ENCODE peak calls at places on chromosomes 5 and 9, in eight cellular contexts. A is HL-60; Y is hepatocyte; W is stimulated activated CD8-positive, alpha-beta memory T cell treated with anti-CD3 and anti-CD28 coated beads, Interleukin-7, amount 100 ng/mL, for 1 hour; V is neural crest cell; S is G401; D is germinal center; G is hypothalamus. U is an unnamed sample.

GRCh38 chr5:37717613-37718431 is 122.0 kb downstream of the GDNF start:
- DNase-seq in A (no peak), Y (peak; percentile 91), W (no peak), V (no peak), S (peak; percentile 65), D (no peak), G (no peak), U (peak; percentile 48)

GRCh38 chr5:68962632-68963484 is 131.0 kb upstream of the SLC30A5 start:
- DNase-seq in A (no peak), Y (peak; percentile 84), W (no peak), V (peak; percentile 71), S (peak; percentile 77), D (no peak), G (peak; percentile 39), U (peak; percentile 74)

GRCh38 chr9:109922617-109923260 is 142.7 kb downstream of the PALM2AKAP2 start:
- DNase-seq in A (no peak), Y (no peak), W (no peak), V (no peak), S (no peak), D (no peak), G (no peak), U (peak; percentile 59)

GRCh38 chr5:138303365-138303764 is 28.2 kb downstream of the CDC25C start:
- DNase-seq in A (no peak), Y (no peak), W (no peak), V (no peak), S (peak; percentile 56), D (no peak), G (no peak), U (no peak)

GRCh38 chr5:15831408-15831807 is 331.4 kb downstream of the FBXL7 start:
- DNase-seq in A (no peak), Y (no peak), W (no peak), V (no peak), S (no peak), D (no peak), G (no peak), U (no peak)

GRCh38 chr5:543351-543750 is 19.1 kb upstream of the SLC9A3 start:
- DNase-seq in A (no peak), Y (no peak), W (no peak), V (no peak), S (no peak), D (no peak), G (no peak), U (no peak)

GRCh38 chr5:124741711-124742496 is 4.5 kb downstream of the ZNF608 start:
- DNase-seq in A (no peak), Y (peak; percentile 62), W (no peak), V (no peak), S (peak; percentile 84), D (no peak), G (no peak), U (no peak)

GRCh38 chr5:126965061-126965475 is 65.3 kb downstream of the MARCHF3 start:
- DNase-seq in A (no peak), Y (no peak), W (no peak), V (no peak), S (no peak), D (no peak), G (no peak), U (no peak)